ENCODE peak calls at places on chromosome 17, in seven cellular contexts. D is left colon; M is Daoy; P is activated CD4-positive, alpha-beta memory T cell treated with anti-CD3 and anti-CD28 coated beads, Interleukin-2, amount 10 ng/mL, durations not matched to agents 7 days and 5 days; I is H4; L is fibroblast of lung; G is KBM-7. Z is an unnamed sample.

GRCh38 chr17:8673621-8674020 is 43.1 kb upstream of the MYH10 start:
- DNase-seq in G (no peak), M (peak), P (no peak), D (no peak), I (no peak), L (no peak), Z (peak)

GRCh38 chr17:68296217-68297140 is 5.2 kb downstream of the ARSG start:
- DNase-seq in L (no peak), G (no peak), I (no peak), P (peak), M (no peak), D (peak), Z (no peak)

GRCh38 chr17:7886227-7887037 is 2.2 kb upstream of the CHD3 start:
- DNase-seq in P (peak), I (no peak), D (peak), G (peak), L (peak), M (peak), Z (peak)

GRCh38 chr17:45306094-45306493 is 10.7 kb downstream of the MAP3K14 start:
- DNase-seq in M (no peak), P (no peak), L (no peak), G (no peak), I (no peak), D (no peak), Z (no peak)

GRCh38 chr17:11637796-11638195 is 39.5 kb downstream of the DNAH9 start:
- DNase-seq in I (no peak), M (peak), G (no peak), D (no peak), P (no peak), L (no peak), Z (no peak)

GRCh38 chr17:81163051-81163695 is 2.1 kb upstream of the PVALEF start:
- DNase-seq in D (no peak), M (no peak), L (no peak), I (no peak), G (no peak), P (no peak), Z (no peak)

GRCh38 chr17:79137791-79138190 is 63.2 kb downstream of the ENGASE start:
- DNase-seq in L (no peak), P (no peak), M (no peak), G (no peak), D (no peak), I (no peak), Z (no peak)

GRCh38 chr17:74430706-74431567 is 951 bp upstream of the GPRC5C start:
- DNase-seq in L (peak), M (peak), D (peak), I (peak), P (no peak), G (peak), Z (peak)

GRCh38 chr17:29168079-29168758 is 12.0 kb downstream of the MYO18A start:
- DNase-seq in P (no peak), L (no peak), D (no peak), G (no peak), M (no peak), I (no peak), Z (no peak)

GRCh38 chr17:63514974-63515373 is 8.2 kb upstream of the KCNH6 start:
- DNase-seq in I (no peak), G (no peak), D (no peak), L (no peak), M (no peak), P (no peak), Z (no peak)

GRCh38 chr17:58356231-58356630 is 4.2 kb upstream of the SUPT4H1 start:
- DNase-seq in G (no peak), P (no peak), I (no peak), L (no peak), M (no peak), D (no peak), Z (no peak)

GRCh38 chr17:57266842-57267241 is 10.5 kb downstream of the MSI2 start:
- DNase-seq in D (no peak), G (no peak), I (no peak), L (no peak), M (no peak), P (no peak), Z (no peak)

GRCh38 chr17:46868689-46869187 is 17.4 kb downstream of the WNT9B start:
- DNase-seq in M (no peak), G (no peak), I (no peak), P (no peak), D (no peak), L (peak), Z (no peak)

GRCh38 chr17:35809855-35810461 is 674 bp downstream of the TAF15 start:
- DNase-seq in D (no peak), M (no peak), I (no peak), P (no peak), L (no peak), G (no peak), Z (peak)

GRCh38 chr17:2259769-2260536 is 43.6 kb downstream of the SMG6 start:
- DNase-seq in I (no peak), G (peak), D (peak), L (no peak), M (no peak), P (peak), Z (no peak)

GRCh38 chr17:76264425-76264754 is 758 bp upstream of the UBALD2 start:
- DNase-seq in G (no peak), I (no peak), D (no peak), L (no peak), M (no peak), P (peak), Z (no peak)

GRCh38 chr17:15377608-15378007 is 36.2 kb upstream of the TEKT3 start:
- DNase-seq in I (peak), P (no peak), M (peak), L (peak), D (no peak), G (no peak), Z (peak)

GRCh38 chr17:21511368-21512195 is 135.4 kb downstream of the KCNJ12 start:
- DNase-seq in D (peak), L (peak), G (peak), P (peak), I (peak), M (peak), Z (peak)

GRCh38 chr17:4998027-4998665 is 396 bp downstream of the KIF1C start:
- DNase-seq in M (no peak), L (peak), P (no peak), G (peak), I (no peak), D (no peak), Z (no peak)

Z was measured in cardiac fibroblast.